ENCODE peak calls at places on chromosomes 5 and 9, in eight cellular contexts. D is lung, R is IMR-90, O is keratinocyte, N is transverse colon, T is PC-3, I is fibroblast of lung, E is cardiac muscle cell. Z is an unnamed sample. For H3K4me1, the result is how much of the 10 kb centered on the place peaks cover.

GRCh38 chr5:97019435-97020117 is 83.7 kb downstream of the LNPEP start:
- DNase-seq in D (no peak), R (peak), O (no peak), N (no peak), T (no peak), I (peak), E (no peak), Z (no peak)

GRCh38 chr5:18455521-18455920 is 821.3 kb downstream of the TAF11L14 start:
- DNase-seq in D (no peak), R (no peak), O (no peak), N (no peak), T (no peak), I (no peak), E (no peak), Z (no peak)

GRCh38 chr5:179862891-179863290 is 4.3 kb upstream of the MRNIP start:
- DNase-seq in D (no peak), R (no peak), O (no peak), N (no peak), T (no peak), I (no peak), E (no peak), Z (no peak)

GRCh38 chr5:135493406-135494180 is 41.4 kb upstream of the TIFAB start:
- DNase-seq in D (no peak), R (peak), O (peak), N (no peak), T (peak), I (peak), E (peak), Z (no peak)

GRCh38 chr5:110956280-110956912 is 115.1 kb upstream of the TSLP start:
- DNase-seq in D (no peak), R (no peak), O (no peak), N (no peak), T (no peak), I (no peak), E (no peak), Z (no peak)

GRCh38 chr5:158590936-158591863 is 508.5 kb downstream of the EBF1 start:
- DNase-seq in D (no peak), R (no peak), O (no peak), N (no peak), T (peak), I (peak), E (peak), Z (no peak)

GRCh38 chr5:95005811-95006210 is 279.1 kb downstream of the MCTP1 start:
- DNase-seq in D (no peak), R (no peak), O (no peak), N (no peak), T (no peak), I (no peak), E (no peak), Z (no peak)

GRCh38 chr9:89309608-89310485 is 1.1 kb upstream of the CKS2 start:
- DNase-seq in D (no peak), R (no peak), O (no peak), N (peak), T (no peak), I (no peak), E (peak), Z (no peak)

GRCh38 chr9:105065119-105066088 is 137.4 kb upstream of the ABCA1 start:
- DNase-seq in D (no peak), R (no peak), O (no peak), N (no peak), T (no peak), I (no peak), E (no peak), Z (no peak)

GRCh38 chr5:89968870-89969472 is 440.6 kb downstream of the CETN3 start:
- DNase-seq in D (peak), R (no peak), O (no peak), N (no peak), T (no peak), I (peak), E (peak), Z (no peak)

GRCh38 chr5:16943846-16944675 is 8.0 kb upstream of the MYO10 start:
- DNase-seq in D (no peak), R (no peak), O (no peak), N (no peak), T (no peak), I (no peak), E (no peak), Z (no peak)

GRCh38 chr9:129317179-129318011 is 139.3 kb upstream of the IER5L start:
- DNase-seq in D (no peak), R (peak), O (no peak), N (no peak), T (peak), I (peak), E (peak), Z (no peak)

GRCh38 chr5:5667136-5667554 is 244.7 kb downstream of the ICE1 start:
- DNase-seq in D (no peak), R (no peak), O (no peak), N (no peak), T (peak), I (no peak), E (no peak), Z (peak)

GRCh38 chr5:173868096-173868879 is 19.9 kb upstream of the CPEB4 start:
- DNase-seq in D (no peak), R (peak), O (no peak), N (no peak), T (peak), I (peak), E (peak), Z (no peak)

GRCh38 chr5:173670130-173670591 is 53.7 kb upstream of the BOD1 start:
- DNase-seq in D (no peak), R (peak), O (no peak), N (no peak), T (no peak), I (peak), E (peak), Z (no peak)

GRCh38 chr9:4615251-4615650 is 46.8 kb upstream of the PLPP6 start:
- DNase-seq in D (no peak), R (peak), O (no peak), N (no peak), T (peak), I (peak), E (peak), Z (no peak)

GRCh38 chr5:133854554-133854953 is 113.9 kb downstream of the C5orf15 start:
- DNase-seq in D (no peak), R (no peak), O (no peak), N (no peak), T (no peak), I (no peak), E (no peak), Z (no peak)

GRCh38 chr5:166302189-166302588 is 1989.3 kb upstream of the WWC1 start:
- DNase-seq in D (no peak), R (no peak), O (no peak), N (no peak), T (no peak), I (no peak), E (no peak), Z (no peak)

GRCh38 chr5:136087961-136088871 is 44.4 kb upstream of the SMAD5 start:
- DNase-seq in D (peak), R (peak), O (no peak), N (peak), T (no peak), I (peak), E (peak), Z (no peak)

GRCh38 chr9:34644766-34645314 is 1.6 kb upstream of the GALT start:
- DNase-seq in D (no peak), R (no peak), O (no peak), N (no peak), T (no peak), I (no peak), E (peak), Z (no peak)

GRCh38 chr9:38700695-38701094 is 19.2 kb downstream of the FAM240B start:
- DNase-seq in D (no peak), R (peak), O (peak), N (no peak), T (peak), I (peak), E (peak), Z (no peak)

GRCh38 chr5:157670662-157671591 is at the start of gene C5orf52:
- DNase-seq in D (no peak), R (peak), O (no peak), N (peak), T (peak), I (peak), E (peak), Z (peak)

GRCh38 chr9:123286324-123286723 is 17.9 kb upstream of the STRBP start:
- DNase-seq in D (no peak), R (no peak), O (no peak), N (no peak), T (no peak), I (no peak), E (no peak), Z (no peak)

GRCh38 chr9:36959681-36960574 is 74.1 kb downstream of the PAX5 start:
- DNase-seq in D (no peak), R (no peak), O (no peak), N (no peak), T (no peak), I (no peak), E (no peak), Z (no peak)

GRCh38 chr5:73215891-73216610 is 43.1 kb downstream of the TMEM174 start:
- DNase-seq in D (peak), R (peak), O (no peak), N (peak), T (peak), I (peak), E (peak), Z (peak)

GRCh38 chr9:136694163-136694864 is 7.1 kb upstream of the AGPAT2 start:
- DNase-seq in D (peak), R (peak), O (no peak), N (peak), T (peak), I (no peak), E (peak), Z (no peak)
- TF ChIP-seq CTCF in D (peak), R (peak), O (no peak), N (peak), T (peak), I (peak), E (peak), Z (peak)

GRCh38 chr9:135489188-135489918 is 9.8 kb downstream of the PPP1R26 start:
- DNase-seq in D (no peak), R (no peak), O (no peak), N (no peak), T (no peak), I (no peak), E (no peak), Z (no peak)

GRCh38 chr9:135491764-135492163 is 8.7 kb upstream of the MRPS2 start:
- DNase-seq in D (no peak), R (no peak), O (no peak), N (no peak), T (no peak), I (no peak), E (no peak), Z (no peak)

GRCh38 chr9:135490166-135490870 is 10.2 kb upstream of the MRPS2 start:
- DNase-seq in D (no peak), R (no peak), O (no peak), N (no peak), T (no peak), I (no peak), E (no peak), Z (no peak)

GRCh38 chr9:135492886-135493669 is 7.4 kb upstream of the MRPS2 start:
- DNase-seq in D (no peak), R (no peak), O (no peak), N (no peak), T (no peak), I (no peak), E (no peak), Z (no peak)

DNA sequence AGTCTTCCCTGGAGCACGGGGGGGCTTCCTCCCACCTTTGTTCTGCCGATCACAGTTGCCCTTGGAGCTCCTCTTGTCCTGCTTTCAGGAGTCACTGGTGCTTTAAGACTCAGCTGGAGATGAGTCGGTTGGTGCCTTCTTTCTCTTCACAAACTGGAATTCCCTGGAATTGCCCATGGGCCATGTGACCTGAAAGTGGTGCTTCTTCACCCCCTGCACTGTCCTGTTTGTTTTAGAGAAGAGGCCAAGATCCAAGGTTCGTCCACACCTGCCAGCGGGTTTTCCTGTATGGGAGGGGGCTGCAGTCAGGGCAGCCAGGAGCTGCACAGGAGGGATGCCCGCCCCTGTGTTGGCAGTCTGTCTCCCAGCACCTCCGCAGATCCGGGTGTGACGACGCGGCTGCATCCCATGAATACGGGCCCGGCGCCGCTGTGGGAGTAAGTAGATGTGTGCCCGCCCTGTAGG is 9.5 kb upstream of the MRPS2 start:
- DNase-seq in D (no peak), R (no peak), O (no peak), N (no peak), T (no peak), I (no peak), E (no peak), Z (no peak)
- H3K4me1 ChIP-seq in D (under half), R (under half), O (under half), N (under half), T (under half), I (under half), E (under half), Z (under half)

DNA sequence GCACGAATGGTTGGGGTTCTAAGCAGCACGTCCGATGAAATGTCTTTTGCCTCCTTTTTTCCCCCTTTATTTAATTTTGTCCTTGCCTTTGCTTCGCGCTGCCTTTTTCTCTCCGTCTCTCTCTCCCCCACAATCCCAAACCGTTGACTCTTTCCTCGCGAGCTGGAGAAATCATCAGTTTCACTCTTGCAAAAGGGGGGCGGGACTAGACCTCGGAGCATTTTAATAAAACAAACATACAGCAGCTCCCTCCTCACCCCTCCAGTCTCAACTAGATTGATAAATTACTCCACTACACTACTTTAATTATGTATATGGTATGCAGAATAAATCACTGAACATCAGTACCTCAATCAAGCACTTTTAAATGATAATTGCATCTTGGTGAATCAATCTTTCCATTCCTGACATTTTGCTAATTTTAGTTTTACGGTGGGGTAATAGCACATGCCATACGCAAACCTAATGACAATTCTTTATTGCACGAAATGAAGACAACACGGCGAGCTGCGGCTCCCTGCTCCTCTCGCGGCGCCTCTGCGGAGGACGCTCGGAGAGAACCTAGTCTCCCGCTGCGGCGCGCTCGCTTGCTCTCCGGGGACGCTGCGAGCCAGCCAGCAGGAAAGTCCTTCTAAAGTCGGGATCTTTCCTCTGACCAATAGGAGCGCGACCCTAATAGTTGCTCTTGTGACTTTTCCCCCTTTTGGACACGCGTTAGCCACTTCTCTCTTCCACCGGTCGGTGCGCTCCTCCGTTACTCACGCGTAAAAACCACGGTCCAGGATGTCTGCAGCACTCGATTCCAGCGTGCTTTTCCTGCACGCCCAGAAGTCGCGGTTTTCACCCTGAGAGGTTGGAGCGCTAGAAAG is 816 bp upstream of the MEF2C start:
- DNase-seq in D (peak), R (peak), O (no peak), N (peak), T (peak), I (peak), E (peak), Z (peak)
- TF ChIP-seq CTCF in D (no peak), R (no peak), O (no peak), N (no peak), T (no peak), I (no peak), E (no peak), Z (peak)

GRCh38 chr5:139406960-139407359 is 3.1 kb upstream of the SPATA24 start:
- DNase-seq in D (no peak), R (no peak), O (no peak), N (no peak), T (no peak), I (no peak), E (no peak), Z (no peak)
- H3K4me1 ChIP-seq in D (under half), R (under half), O (under half), N (under half), T (under half), I (under half), E (under half), Z (under half)

DNA sequence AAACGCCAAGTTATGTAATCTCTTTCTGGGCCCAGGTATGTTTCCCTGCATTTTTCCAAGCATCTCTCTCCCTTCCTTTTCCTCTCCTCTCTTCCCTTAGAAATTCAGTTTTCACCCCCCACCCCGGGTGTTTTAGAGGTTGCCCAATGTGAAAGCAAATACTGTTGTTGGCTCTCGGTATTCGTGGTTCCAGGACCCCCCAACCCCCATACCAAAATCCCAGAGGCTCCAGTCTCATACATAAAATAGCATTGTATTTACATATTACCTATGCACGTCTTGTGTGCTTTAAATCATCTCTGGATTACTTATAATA is 48.8 kb downstream of the ACER2 start:
- DNase-seq in D (no peak), R (no peak), O (no peak), N (no peak), T (no peak), I (no peak), E (no peak), Z (no peak)
- TF ChIP-seq CTCF in D (no peak), R (no peak), O (no peak), N (no peak), T (no peak), I (no peak), E (no peak), Z (no peak)

Z was measured in esophagus muscularis mucosa.